ENCODE peak calls at places on chromosome 10, in seven cellular contexts. One of them, this sample, is unnamed.

GRCh38 chr10:19847321-19847720 is 31.1 kb downstream of the PLXDC2 start:
- DNase-seq in BJ: no peak
- DNase-seq in activated naive CD4-positive, alpha-beta T cell treated with Interleukin-2 at 50 U/mL for 16 hours: no peak
- DNase-seq in activated CD4-positive, CD25-positive, alpha-beta regulatory T cell treated with anti-CD3 and anti-CD28 coated beads, Interleukin-2, amount 50 U/mL, for 72 hours: no peak
- DNase-seq in psoas muscle: no peak
- DNase-seq in fibroblast of the conjunctiva: no peak
- DNase-seq in CD8-positive, alpha-beta memory T cell: no peak
- DNase-seq in this sample: no peak

GRCh38 chr10:30151581-30152389 is 92.4 kb upstream of the JCAD start:
- DNase-seq in activated naive CD4-positive, alpha-beta T cell treated with Interleukin-2 at 50 U/mL for 16 hours: no peak
- DNase-seq in BJ: peak
- DNase-seq in activated CD4-positive, CD25-positive, alpha-beta regulatory T cell treated with anti-CD3 and anti-CD28 coated beads, Interleukin-2, amount 50 U/mL, for 72 hours: no peak
- DNase-seq in fibroblast of the conjunctiva: peak
- DNase-seq in CD8-positive, alpha-beta memory T cell: no peak
- DNase-seq in psoas muscle: peak
- DNase-seq in this sample: no peak

GRCh38 chr10:64090865-64091264 is 569.7 kb downstream of the REEP3 start:
- DNase-seq in psoas muscle: no peak
- DNase-seq in activated CD4-positive, CD25-positive, alpha-beta regulatory T cell treated with anti-CD3 and anti-CD28 coated beads, Interleukin-2, amount 50 U/mL, for 72 hours: no peak
- DNase-seq in CD8-positive, alpha-beta memory T cell: no peak
- DNase-seq in fibroblast of the conjunctiva: no peak
- DNase-seq in BJ: no peak
- DNase-seq in activated naive CD4-positive, alpha-beta T cell treated with Interleukin-2 at 50 U/mL for 16 hours: no peak
- DNase-seq in this sample: no peak

GRCh38 chr10:102113261-102113955 is 6.8 kb downstream of the LDB1 start:
- DNase-seq in CD8-positive, alpha-beta memory T cell: peak
- DNase-seq in activated naive CD4-positive, alpha-beta T cell treated with Interleukin-2 at 50 U/mL for 16 hours: no peak
- DNase-seq in BJ: no peak
- DNase-seq in fibroblast of the conjunctiva: no peak
- DNase-seq in activated CD4-positive, CD25-positive, alpha-beta regulatory T cell treated with anti-CD3 and anti-CD28 coated beads, Interleukin-2, amount 50 U/mL, for 72 hours: no peak
- DNase-seq in psoas muscle: no peak
- DNase-seq in this sample: no peak

GRCh38 chr10:5563991-5564536 is 39.3 kb downstream of the CALML3 start:
- DNase-seq in activated CD4-positive, CD25-positive, alpha-beta regulatory T cell treated with anti-CD3 and anti-CD28 coated beads, Interleukin-2, amount 50 U/mL, for 72 hours: peak
- DNase-seq in BJ: no peak
- DNase-seq in psoas muscle: no peak
- DNase-seq in activated naive CD4-positive, alpha-beta T cell treated with Interleukin-2 at 50 U/mL for 16 hours: peak
- DNase-seq in fibroblast of the conjunctiva: no peak
- DNase-seq in CD8-positive, alpha-beta memory T cell: no peak
- DNase-seq in this sample: no peak

GRCh38 chr10:3595736-3596135 is 189.3 kb downstream of the KLF6 start:
- DNase-seq in activated naive CD4-positive, alpha-beta T cell treated with Interleukin-2 at 50 U/mL for 16 hours: no peak
- DNase-seq in psoas muscle: no peak
- DNase-seq in CD8-positive, alpha-beta memory T cell: no peak
- DNase-seq in activated CD4-positive, CD25-positive, alpha-beta regulatory T cell treated with anti-CD3 and anti-CD28 coated beads, Interleukin-2, amount 50 U/mL, for 72 hours: no peak
- DNase-seq in fibroblast of the conjunctiva: no peak
- DNase-seq in BJ: no peak
- DNase-seq in this sample: no peak

GRCh38 chr10:13306103-13306502 is 6.2 kb upstream of the PHYH start:
- DNase-seq in CD8-positive, alpha-beta memory T cell: no peak
- DNase-seq in activated CD4-positive, CD25-positive, alpha-beta regulatory T cell treated with anti-CD3 and anti-CD28 coated beads, Interleukin-2, amount 50 U/mL, for 72 hours: no peak
- DNase-seq in fibroblast of the conjunctiva: no peak
- DNase-seq in activated naive CD4-positive, alpha-beta T cell treated with Interleukin-2 at 50 U/mL for 16 hours: no peak
- DNase-seq in psoas muscle: no peak
- DNase-seq in BJ: no peak
- DNase-seq in this sample: no peak

GRCh38 chr10:46530249-46531186 is 25.9 kb downstream of the GPRIN2 start:
- DNase-seq in fibroblast of the conjunctiva: peak
- DNase-seq in CD8-positive, alpha-beta memory T cell: no peak
- DNase-seq in psoas muscle: peak
- DNase-seq in activated naive CD4-positive, alpha-beta T cell treated with Interleukin-2 at 50 U/mL for 16 hours: no peak
- DNase-seq in BJ: peak
- DNase-seq in activated CD4-positive, CD25-positive, alpha-beta regulatory T cell treated with anti-CD3 and anti-CD28 coated beads, Interleukin-2, amount 50 U/mL, for 72 hours: peak
- DNase-seq in this sample: no peak

GRCh38 chr10:97234403-97234802 is 48.6 kb upstream of the SLIT1 start:
- DNase-seq in CD8-positive, alpha-beta memory T cell: no peak
- DNase-seq in psoas muscle: no peak
- DNase-seq in activated naive CD4-positive, alpha-beta T cell treated with Interleukin-2 at 50 U/mL for 16 hours: no peak
- DNase-seq in activated CD4-positive, CD25-positive, alpha-beta regulatory T cell treated with anti-CD3 and anti-CD28 coated beads, Interleukin-2, amount 50 U/mL, for 72 hours: no peak
- DNase-seq in fibroblast of the conjunctiva: peak
- DNase-seq in BJ: no peak
- DNase-seq in this sample: no peak

GRCh38 chr10:107011992-107012391 is 152.5 kb downstream of the SORCS1 start:
- DNase-seq in psoas muscle: no peak
- DNase-seq in CD8-positive, alpha-beta memory T cell: no peak
- DNase-seq in activated CD4-positive, CD25-positive, alpha-beta regulatory T cell treated with anti-CD3 and anti-CD28 coated beads, Interleukin-2, amount 50 U/mL, for 72 hours: no peak
- DNase-seq in activated naive CD4-positive, alpha-beta T cell treated with Interleukin-2 at 50 U/mL for 16 hours: no peak
- DNase-seq in BJ: no peak
- DNase-seq in fibroblast of the conjunctiva: no peak
- DNase-seq in this sample: no peak

GRCh38 chr10:76303682-76304316 is 872.4 kb downstream of the LRMDA start:
- DNase-seq in activated CD4-positive, CD25-positive, alpha-beta regulatory T cell treated with anti-CD3 and anti-CD28 coated beads, Interleukin-2, amount 50 U/mL, for 72 hours: no peak
- DNase-seq in CD8-positive, alpha-beta memory T cell: no peak
- DNase-seq in activated naive CD4-positive, alpha-beta T cell treated with Interleukin-2 at 50 U/mL for 16 hours: no peak
- DNase-seq in BJ: no peak
- DNase-seq in psoas muscle: peak
- DNase-seq in fibroblast of the conjunctiva: peak
- DNase-seq in this sample: no peak

GRCh38 chr10:88731296-88731695 is 25.2 kb downstream of the LIPK start:
- DNase-seq in psoas muscle: no peak
- DNase-seq in activated CD4-positive, CD25-positive, alpha-beta regulatory T cell treated with anti-CD3 and anti-CD28 coated beads, Interleukin-2, amount 50 U/mL, for 72 hours: no peak
- DNase-seq in activated naive CD4-positive, alpha-beta T cell treated with Interleukin-2 at 50 U/mL for 16 hours: no peak
- DNase-seq in fibroblast of the conjunctiva: no peak
- DNase-seq in BJ: no peak
- DNase-seq in CD8-positive, alpha-beta memory T cell: no peak
- DNase-seq in this sample: no peak

GRCh38 chr10:47372726-47373125 is 11.4 kb downstream of the ZNF488 start:
- DNase-seq in activated CD4-positive, CD25-positive, alpha-beta regulatory T cell treated with anti-CD3 and anti-CD28 coated beads, Interleukin-2, amount 50 U/mL, for 72 hours: no peak
- DNase-seq in BJ: no peak
- DNase-seq in fibroblast of the conjunctiva: no peak
- DNase-seq in activated naive CD4-positive, alpha-beta T cell treated with Interleukin-2 at 50 U/mL for 16 hours: no peak
- DNase-seq in psoas muscle: no peak
- DNase-seq in CD8-positive, alpha-beta memory T cell: no peak
- DNase-seq in this sample: no peak

GRCh38 chr10:15453462-15453861 is 82.4 kb upstream of the FAM171A1 start:
- DNase-seq in BJ: no peak
- DNase-seq in activated CD4-positive, CD25-positive, alpha-beta regulatory T cell treated with anti-CD3 and anti-CD28 coated beads, Interleukin-2, amount 50 U/mL, for 72 hours: no peak
- DNase-seq in fibroblast of the conjunctiva: no peak
- DNase-seq in activated naive CD4-positive, alpha-beta T cell treated with Interleukin-2 at 50 U/mL for 16 hours: no peak
- DNase-seq in CD8-positive, alpha-beta memory T cell: no peak
- DNase-seq in psoas muscle: no peak
- DNase-seq in this sample: no peak

GRCh38 chr10:64976150-64976549 is 1454.9 kb downstream of the REEP3 start:
- DNase-seq in CD8-positive, alpha-beta memory T cell: no peak
- DNase-seq in fibroblast of the conjunctiva: no peak
- DNase-seq in psoas muscle: no peak
- DNase-seq in activated naive CD4-positive, alpha-beta T cell treated with Interleukin-2 at 50 U/mL for 16 hours: no peak
- DNase-seq in BJ: no peak
- DNase-seq in activated CD4-positive, CD25-positive, alpha-beta regulatory T cell treated with anti-CD3 and anti-CD28 coated beads, Interleukin-2, amount 50 U/mL, for 72 hours: no peak
- DNase-seq in this sample: no peak

GRCh38 chr10:119479532-119479931 is 63.0 kb downstream of the RGS10 start:
- DNase-seq in activated naive CD4-positive, alpha-beta T cell treated with Interleukin-2 at 50 U/mL for 16 hours: no peak
- DNase-seq in fibroblast of the conjunctiva: no peak
- DNase-seq in CD8-positive, alpha-beta memory T cell: no peak
- DNase-seq in BJ: no peak
- DNase-seq in activated CD4-positive, CD25-positive, alpha-beta regulatory T cell treated with anti-CD3 and anti-CD28 coated beads, Interleukin-2, amount 50 U/mL, for 72 hours: no peak
- DNase-seq in psoas muscle: no peak
- DNase-seq in this sample: no peak

GRCh38 chr10:128739937-128740336 is 613.7 kb upstream of the MKI67 start:
- DNase-seq in BJ: no peak
- DNase-seq in fibroblast of the conjunctiva: no peak
- DNase-seq in activated naive CD4-positive, alpha-beta T cell treated with Interleukin-2 at 50 U/mL for 16 hours: no peak
- DNase-seq in CD8-positive, alpha-beta memory T cell: no peak
- DNase-seq in activated CD4-positive, CD25-positive, alpha-beta regulatory T cell treated with anti-CD3 and anti-CD28 coated beads, Interleukin-2, amount 50 U/mL, for 72 hours: no peak
- DNase-seq in psoas muscle: no peak
- DNase-seq in this sample: no peak

GRCh38 chr10:88651131-88651541 is 13.1 kb upstream of the LIPF start:
- DNase-seq in activated naive CD4-positive, alpha-beta T cell treated with Interleukin-2 at 50 U/mL for 16 hours: no peak
- DNase-seq in CD8-positive, alpha-beta memory T cell: no peak
- DNase-seq in psoas muscle: no peak
- DNase-seq in BJ: peak
- DNase-seq in fibroblast of the conjunctiva: peak
- DNase-seq in activated CD4-positive, CD25-positive, alpha-beta regulatory T cell treated with anti-CD3 and anti-CD28 coated beads, Interleukin-2, amount 50 U/mL, for 72 hours: no peak
- DNase-seq in this sample: no peak

GRCh38 chr10:4205113-4205512 is 420.1 kb upstream of the KLF6 start:
- DNase-seq in CD8-positive, alpha-beta memory T cell: no peak
- DNase-seq in activated CD4-positive, CD25-positive, alpha-beta regulatory T cell treated with anti-CD3 and anti-CD28 coated beads, Interleukin-2, amount 50 U/mL, for 72 hours: no peak
- DNase-seq in activated naive CD4-positive, alpha-beta T cell treated with Interleukin-2 at 50 U/mL for 16 hours: no peak
- DNase-seq in fibroblast of the conjunctiva: no peak
- DNase-seq in psoas muscle: no peak
- DNase-seq in BJ: no peak
- DNase-seq in this sample: no peak

GRCh38 chr10:29784175-29784773 is 149.5 kb upstream of the SVIL start:
- DNase-seq in psoas muscle: peak
- DNase-seq in activated naive CD4-positive, alpha-beta T cell treated with Interleukin-2 at 50 U/mL for 16 hours: no peak
- DNase-seq in fibroblast of the conjunctiva: peak
- DNase-seq in activated CD4-positive, CD25-positive, alpha-beta regulatory T cell treated with anti-CD3 and anti-CD28 coated beads, Interleukin-2, amount 50 U/mL, for 72 hours: no peak
- DNase-seq in BJ: peak
- DNase-seq in CD8-positive, alpha-beta memory T cell: no peak
- DNase-seq in this sample: no peak

GRCh38 chr10:81680374-81680773 is 194.6 kb upstream of the NRG3 start:
- DNase-seq in fibroblast of the conjunctiva: no peak
- DNase-seq in psoas muscle: no peak
- DNase-seq in activated CD4-positive, CD25-positive, alpha-beta regulatory T cell treated with anti-CD3 and anti-CD28 coated beads, Interleukin-2, amount 50 U/mL, for 72 hours: no peak
- DNase-seq in activated naive CD4-positive, alpha-beta T cell treated with Interleukin-2 at 50 U/mL for 16 hours: no peak
- DNase-seq in BJ: no peak
- DNase-seq in CD8-positive, alpha-beta memory T cell: no peak
- DNase-seq in this sample: no peak

GRCh38 chr10:120804020-120804419 is 47.1 kb upstream of the WDR11 start:
- DNase-seq in activated naive CD4-positive, alpha-beta T cell treated with Interleukin-2 at 50 U/mL for 16 hours: no peak
- DNase-seq in activated CD4-positive, CD25-positive, alpha-beta regulatory T cell treated with anti-CD3 and anti-CD28 coated beads, Interleukin-2, amount 50 U/mL, for 72 hours: no peak
- DNase-seq in BJ: no peak
- DNase-seq in CD8-positive, alpha-beta memory T cell: no peak
- DNase-seq in fibroblast of the conjunctiva: no peak
- DNase-seq in psoas muscle: no peak
- DNase-seq in this sample: no peak

GRCh38 chr10:58844680-58845079 is 331.8 kb upstream of the PHYHIPL start:
- DNase-seq in activated CD4-positive, CD25-positive, alpha-beta regulatory T cell treated with anti-CD3 and anti-CD28 coated beads, Interleukin-2, amount 50 U/mL, for 72 hours: no peak
- DNase-seq in psoas muscle: no peak
- DNase-seq in activated naive CD4-positive, alpha-beta T cell treated with Interleukin-2 at 50 U/mL for 16 hours: no peak
- DNase-seq in CD8-positive, alpha-beta memory T cell: no peak
- DNase-seq in fibroblast of the conjunctiva: no peak
- DNase-seq in BJ: no peak
- DNase-seq in this sample: no peak

GRCh38 chr10:88060762-88061161 is 197.3 kb downstream of the PTEN start:
- DNase-seq in activated naive CD4-positive, alpha-beta T cell treated with Interleukin-2 at 50 U/mL for 16 hours: no peak
- DNase-seq in CD8-positive, alpha-beta memory T cell: no peak
- DNase-seq in BJ: no peak
- DNase-seq in activated CD4-positive, CD25-positive, alpha-beta regulatory T cell treated with anti-CD3 and anti-CD28 coated beads, Interleukin-2, amount 50 U/mL, for 72 hours: no peak
- DNase-seq in fibroblast of the conjunctiva: no peak
- DNase-seq in psoas muscle: no peak
- DNase-seq in this sample: no peak

GRCh38 chr10:8056891-8057331 is 2.4 kb downstream of the GATA3 start:
- DNase-seq in CD8-positive, alpha-beta memory T cell: no peak
- DNase-seq in BJ: no peak
- DNase-seq in activated CD4-positive, CD25-positive, alpha-beta regulatory T cell treated with anti-CD3 and anti-CD28 coated beads, Interleukin-2, amount 50 U/mL, for 72 hours: no peak
- DNase-seq in fibroblast of the conjunctiva: no peak
- DNase-seq in psoas muscle: no peak
- DNase-seq in activated naive CD4-positive, alpha-beta T cell treated with Interleukin-2 at 50 U/mL for 16 hours: peak
- DNase-seq in this sample: peak

GRCh38 chr10:85992324-85992723 is 374.3 kb downstream of the GRID1 start:
- DNase-seq in BJ: no peak
- DNase-seq in CD8-positive, alpha-beta memory T cell: no peak
- DNase-seq in fibroblast of the conjunctiva: no peak
- DNase-seq in activated CD4-positive, CD25-positive, alpha-beta regulatory T cell treated with anti-CD3 and anti-CD28 coated beads, Interleukin-2, amount 50 U/mL, for 72 hours: no peak
- DNase-seq in psoas muscle: no peak
- DNase-seq in activated naive CD4-positive, alpha-beta T cell treated with Interleukin-2 at 50 U/mL for 16 hours: no peak
- DNase-seq in this sample: no peak

GRCh38 chr10:5614081-5614721 is 52.2 kb downstream of the ASB13 start:
- DNase-seq in activated naive CD4-positive, alpha-beta T cell treated with Interleukin-2 at 50 U/mL for 16 hours: no peak
- DNase-seq in activated CD4-positive, CD25-positive, alpha-beta regulatory T cell treated with anti-CD3 and anti-CD28 coated beads, Interleukin-2, amount 50 U/mL, for 72 hours: no peak
- DNase-seq in CD8-positive, alpha-beta memory T cell: no peak
- DNase-seq in fibroblast of the conjunctiva: no peak
- DNase-seq in BJ: no peak
- DNase-seq in psoas muscle: no peak
- DNase-seq in this sample: no peak